ENCODE peak calls at places on chromosomes 11 and 22, in eight cellular contexts. G, O, H, I, N, Q, Y and C are unnamed samples.

GRCh38 chr11:81888391-81888790 is 845.3 kb downstream of the FAM181B start:
- DNase-seq in G (no peak), O (no peak), H (no peak), I (no peak), N (no peak), Q (no peak), Y (no peak), C (no peak)

GRCh38 chr22:19115628-19116027 is 6.6 kb downstream of the DGCR2 start:
- DNase-seq in G (no peak), O (no peak), H (no peak), I (no peak), N (no peak), Q (no peak), Y (no peak), C (no peak)

GRCh38 chr11:10908215-10908990 is 50.5 kb upstream of the ZBED5 start:
- DNase-seq in G (peak; percentile 73), O (peak; percentile 76), H (peak; percentile 89), I (no peak), N (peak; percentile 75), Q (peak; percentile 92), Y (no peak), C (no peak)

GRCh38 chr11:17391493-17392355 is 3.3 kb upstream of the KCNJ11 start:
- DNase-seq in G (no peak), O (no peak), H (no peak), I (no peak), N (no peak), Q (no peak), Y (no peak), C (no peak)

GRCh38 chr11:94201004-94201465 is 72.4 kb downstream of the PANX1 start:
- DNase-seq in G (no peak), O (peak; percentile 26), H (peak; percentile 33), I (no peak), N (no peak), Q (no peak), Y (no peak), C (no peak)

GRCh38 chr11:77066229-77067023 is at the start of gene CAPN5:
- DNase-seq in G (peak; percentile 92), O (peak; percentile 100), H (peak; percentile 86), I (peak; percentile 95), N (peak; percentile 81), Q (peak; percentile 80), Y (peak; percentile 92), C (peak; percentile 92)

GRCh38 chr11:110097459-110098012 is 4.3 kb downstream of the ZC3H12C start:
- DNase-seq in G (no peak), O (no peak), H (no peak), I (no peak), N (no peak), Q (no peak), Y (no peak), C (no peak)

GRCh38 chr11:45332486-45332934 is 46.4 kb upstream of the SYT13 start:
- DNase-seq in G (peak; percentile 36), O (peak; percentile 79), H (no peak), I (no peak), N (no peak), Q (peak; percentile 59), Y (no peak), C (no peak)

GRCh38 chr11:5364214-5364613 is 12.9 kb downstream of the OR51B6 start:
- DNase-seq in G (no peak), O (peak; percentile 69), H (peak; percentile 46), I (no peak), N (no peak), Q (peak; percentile 88), Y (no peak), C (no peak)

GRCh38 chr11:69889400-69890372 is 70.5 kb upstream of the FGF3 start:
- DNase-seq in G (no peak), O (no peak), H (no peak), I (peak; percentile 47), N (no peak), Q (no peak), Y (no peak), C (no peak)

GRCh38 chr11:912266-912665 is 1.7 kb upstream of the CHID1 start:
- DNase-seq in G (no peak), O (no peak), H (no peak), I (no peak), N (no peak), Q (no peak), Y (no peak), C (no peak)

GRCh38 chr11:118615282-118615979 is 8.0 kb downstream of the PHLDB1 start:
- DNase-seq in G (no peak), O (no peak), H (no peak), I (peak; percentile 17), N (no peak), Q (peak; percentile 68), Y (no peak), C (no peak)

GRCh38 chr11:57568330-57568766 is 876 bp upstream of the UBE2L6 start:
- DNase-seq in G (peak; percentile 81), O (no peak), H (peak; percentile 54), I (no peak), N (peak; percentile 59), Q (peak; percentile 67), Y (no peak), C (peak; percentile 88)

GRCh38 chr22:38531251-38531956 is 25.3 kb upstream of the DDX17 start:
- DNase-seq in G (no peak), O (no peak), H (no peak), I (no peak), N (no peak), Q (no peak), Y (no peak), C (no peak)

GRCh38 chr11:62577046-62577708 is 3.5 kb upstream of the EEF1G start:
- DNase-seq in G (no peak), O (no peak), H (no peak), I (peak; percentile 78), N (no peak), Q (no peak), Y (no peak), C (no peak)

GRCh38 chr11:130216591-130217132 is 57.1 kb downstream of the ST14 start:
- DNase-seq in G (no peak), O (no peak), H (no peak), I (peak; percentile 49), N (no peak), Q (no peak), Y (no peak), C (no peak)

GRCh38 chr22:47382164-47382890 is 619.9 kb downstream of the TBC1D22A start:
- DNase-seq in G (no peak), O (no peak), H (no peak), I (peak; percentile 44), N (no peak), Q (no peak), Y (no peak), C (no peak)

GRCh38 chr22:28023036-28023435 is 104.0 kb upstream of the PITPNB start:
- DNase-seq in G (no peak), O (no peak), H (no peak), I (peak; percentile 29), N (no peak), Q (no peak), Y (peak; percentile 11), C (peak; percentile 24)

GRCh38 chr11:134476435-134477021 is 64.5 kb upstream of the B3GAT1 start:
- DNase-seq in G (no peak), O (no peak), H (no peak), I (no peak), N (no peak), Q (peak; percentile 14), Y (no peak), C (peak; percentile 38)

GRCh38 chr11:119634301-119634700 is 94.7 kb downstream of the NECTIN1 start:
- DNase-seq in G (no peak), O (no peak), H (no peak), I (no peak), N (no peak), Q (no peak), Y (no peak), C (no peak)

GRCh38 chr11:127564803-127565202 is 564.2 kb upstream of the KIRREL3 start:
- DNase-seq in G (no peak), O (peak; percentile 8), H (peak; percentile 8), I (no peak), N (peak; percentile 18), Q (peak; percentile 43), Y (no peak), C (no peak)

GRCh38 chr22:38435010-38435409 is 20.0 kb downstream of the KCNJ4 start:
- DNase-seq in G (no peak), O (no peak), H (no peak), I (no peak), N (no peak), Q (no peak), Y (no peak), C (no peak)

GRCh38 chr22:48315415-48316244 is 1512.0 kb downstream of the BRD1 start:
- DNase-seq in G (no peak), O (no peak), H (no peak), I (peak; percentile 62), N (no peak), Q (no peak), Y (no peak), C (no peak)

GRCh38 chr22:39128508-39128907 is 24.0 kb downstream of the CBX7 start:
- DNase-seq in G (no peak), O (peak; percentile 4), H (no peak), I (peak; percentile 56), N (no peak), Q (no peak), Y (no peak), C (no peak)

GRCh38 chr11:120432056-120433018 is 79.2 kb upstream of the GRIK4 start:
- DNase-seq in G (peak; percentile 93), O (peak; percentile 82), H (peak; percentile 96), I (no peak), N (peak; percentile 99), Q (peak; percentile 95), Y (no peak), C (peak; percentile 63)